ENCODE peak calls at places on chromosome 18, in eight cellular contexts. Z is CD8-positive, alpha-beta T cell; P is fibroblast of mammary gland; D is prostate gland; Q is cardiac muscle cell; B is astrocyte of the spinal cord; F is right lobe of liver; J is left lung. Y is an unnamed sample.

GRCh38 chr18:59779979-59780378 is 82.8 kb upstream of the CCBE1 start:
- DNase-seq in Z (no peak), P (peak), D (no peak), Q (peak), B (peak), F (no peak), J (no peak), Y (no peak)

GRCh38 chr18:10453885-10454772 is at the start of gene APCDD1:
- DNase-seq in Z (no peak), P (no peak), D (peak), Q (peak), B (no peak), F (peak), J (peak), Y (no peak)

GRCh38 chr18:50369672-50370071 is 5.2 kb upstream of the SKA1 start:
- DNase-seq in Z (no peak), P (no peak), D (no peak), Q (no peak), B (no peak), F (no peak), J (no peak), Y (no peak)

GRCh38 chr18:75958683-75959082 is 531.2 kb upstream of the SMIM21 start:
- DNase-seq in Z (no peak), P (no peak), D (no peak), Q (no peak), B (no peak), F (no peak), J (no peak), Y (no peak)

GRCh38 chr18:45634454-45634853 is 19.2 kb downstream of the SLC14A2 start:
- DNase-seq in Z (no peak), P (no peak), D (no peak), Q (no peak), B (no peak), F (no peak), J (no peak), Y (no peak)

GRCh38 chr18:35076556-35076955 is 35.3 kb downstream of the MAPRE2 start:
- DNase-seq in Z (no peak), P (peak), D (no peak), Q (peak), B (peak), F (no peak), J (no peak), Y (peak)

GRCh38 chr18:56851774-56852173 is 200.6 kb downstream of the WDR7 start:
- DNase-seq in Z (no peak), P (no peak), D (no peak), Q (no peak), B (no peak), F (no peak), J (no peak), Y (no peak)

GRCh38 chr18:57697434-57697833 is 75.8 kb upstream of the NARS1 start:
- DNase-seq in Z (no peak), P (no peak), D (no peak), Q (no peak), B (no peak), F (no peak), J (no peak), Y (no peak)

GRCh38 chr18:21179590-21180220 is 62.3 kb upstream of the GREB1L start:
- DNase-seq in Z (peak), P (peak), D (peak), Q (peak), B (peak), F (no peak), J (no peak), Y (no peak)

GRCh38 chr18:58230438-58231179 is 186.6 kb downstream of the NEDD4L start:
- DNase-seq in Z (no peak), P (peak), D (peak), Q (no peak), B (no peak), F (peak), J (no peak), Y (no peak)

GRCh38 chr18:74901347-74902169 is 303.9 kb downstream of the ZNF407 start:
- DNase-seq in Z (no peak), P (no peak), D (no peak), Q (peak), B (no peak), F (no peak), J (no peak), Y (no peak)

GRCh38 chr18:33720133-33720532 is 142.1 kb downstream of the ASXL3 start:
- DNase-seq in Z (no peak), P (peak), D (no peak), Q (peak), B (peak), F (no peak), J (no peak), Y (no peak)

GRCh38 chr18:24837065-24837464 is 376.6 kb downstream of the HRH4 start:
- DNase-seq in Z (no peak), P (peak), D (no peak), Q (peak), B (no peak), F (no peak), J (no peak), Y (peak)

GRCh38 chr18:74804677-74805076 is 207.0 kb downstream of the ZNF407 start:
- DNase-seq in Z (no peak), P (no peak), D (no peak), Q (no peak), B (no peak), F (no peak), J (no peak), Y (no peak)

GRCh38 chr18:62973689-62974088 is 258.3 kb downstream of the PHLPP1 start:
- DNase-seq in Z (no peak), P (no peak), D (no peak), Q (no peak), B (no peak), F (no peak), J (no peak), Y (no peak)

GRCh38 chr18:35334821-35335220 is 9.4 kb downstream of the ZNF24 start:
- DNase-seq in Z (no peak), P (peak), D (no peak), Q (peak), B (peak), F (no peak), J (no peak), Y (no peak)

GRCh38 chr18:41347057-41347456 is 608.0 kb upstream of the PIK3C3 start:
- DNase-seq in Z (no peak), P (no peak), D (no peak), Q (peak), B (peak), F (no peak), J (no peak), Y (no peak)

GRCh38 chr18:59907172-59907571 is 7.4 kb downstream of the PMAIP1 start:
- DNase-seq in Z (no peak), P (peak), D (no peak), Q (no peak), B (no peak), F (no peak), J (no peak), Y (no peak)

GRCh38 chr18:26419746-26420145 is 128.6 kb downstream of the KCTD1 start:
- DNase-seq in Z (no peak), P (no peak), D (no peak), Q (peak), B (peak), F (no peak), J (no peak), Y (no peak)

GRCh38 chr18:13809521-13810252 is 14.3 kb upstream of the MC5R start:
- DNase-seq in Z (no peak), P (no peak), D (no peak), Q (no peak), B (no peak), F (no peak), J (no peak), Y (no peak)

GRCh38 chr18:75548353-75548752 is 120.8 kb upstream of the SMIM21 start:
- DNase-seq in Z (no peak), P (no peak), D (no peak), Q (peak), B (no peak), F (no peak), J (no peak), Y (no peak)

GRCh38 chr18:60987963-60988362 is 345.3 kb upstream of the CDH20 start:
- DNase-seq in Z (no peak), P (peak), D (no peak), Q (peak), B (peak), F (no peak), J (no peak), Y (no peak)

GRCh38 chr18:9743200-9744016 is 35.3 kb downstream of the RAB31 start:
- DNase-seq in Z (no peak), P (peak), D (no peak), Q (peak), B (peak), F (peak), J (no peak), Y (peak)

GRCh38 chr18:48771641-48772380 is 179.0 kb downstream of the SMAD7 start:
- DNase-seq in Z (no peak), P (no peak), D (peak), Q (no peak), B (no peak), F (no peak), J (no peak), Y (peak)

GRCh38 chr18:67771271-67771670 is 254.8 kb upstream of the DSEL start:
- DNase-seq in Z (no peak), P (peak), D (no peak), Q (peak), B (peak), F (no peak), J (no peak), Y (no peak)

GRCh38 chr18:49277395-49278036 is 182.9 kb downstream of the DYM start:
- DNase-seq in Z (no peak), P (peak), D (no peak), Q (peak), B (peak), F (no peak), J (no peak), Y (no peak)

GRCh38 chr18:37430346-37431076 is 135.1 kb downstream of the CELF4 start:
- DNase-seq in Z (no peak), P (no peak), D (no peak), Q (no peak), B (no peak), F (no peak), J (no peak), Y (no peak)

GRCh38 chr18:48643262-48643661 is 104.4 kb downstream of the CTIF start:
- DNase-seq in Z (no peak), P (no peak), D (no peak), Q (no peak), B (no peak), F (no peak), J (no peak), Y (no peak)

GRCh38 chr18:60936101-60936500 is 397.1 kb upstream of the CDH20 start:
- DNase-seq in Z (no peak), P (no peak), D (no peak), Q (peak), B (no peak), F (no peak), J (no peak), Y (no peak)

GRCh38 chr18:59455728-59456276 is 96.7 kb upstream of the LMAN1 start:
- DNase-seq in Z (no peak), P (no peak), D (no peak), Q (no peak), B (no peak), F (peak), J (no peak), Y (no peak)

GRCh38 chr18:7958897-7959146 is 391.7 kb downstream of the PTPRM start:
- DNase-seq in Z (no peak), P (no peak), D (no peak), Q (no peak), B (no peak), F (no peak), J (no peak), Y (no peak)

GRCh38 chr18:21085579-21086161 is 25.9 kb downstream of the ROCK1 start:
- DNase-seq in Z (no peak), P (no peak), D (no peak), Q (no peak), B (no peak), F (no peak), J (no peak), Y (no peak)

GRCh38 chr18:6729247-6730091 is at the start of gene ARHGAP28:
- DNase-seq in Z (no peak), P (peak), D (peak), Q (peak), B (peak), F (peak), J (peak), Y (peak)

GRCh38 chr18:6732952-6733351 is 3.4 kb downstream of the ARHGAP28 start:
- DNase-seq in Z (no peak), P (no peak), D (no peak), Q (no peak), B (no peak), F (no peak), J (no peak), Y (no peak)

GRCh38 chr18:6728809-6729246 is 688 bp upstream of the ARHGAP28 start:
- DNase-seq in Z (no peak), P (no peak), D (peak), Q (no peak), B (no peak), F (no peak), J (no peak), Y (no peak)

GRCh38 chr18:6728318-6728717 is 1.2 kb upstream of the ARHGAP28 start:
- DNase-seq in Z (no peak), P (no peak), D (no peak), Q (no peak), B (no peak), F (no peak), J (no peak), Y (no peak)

DNA sequence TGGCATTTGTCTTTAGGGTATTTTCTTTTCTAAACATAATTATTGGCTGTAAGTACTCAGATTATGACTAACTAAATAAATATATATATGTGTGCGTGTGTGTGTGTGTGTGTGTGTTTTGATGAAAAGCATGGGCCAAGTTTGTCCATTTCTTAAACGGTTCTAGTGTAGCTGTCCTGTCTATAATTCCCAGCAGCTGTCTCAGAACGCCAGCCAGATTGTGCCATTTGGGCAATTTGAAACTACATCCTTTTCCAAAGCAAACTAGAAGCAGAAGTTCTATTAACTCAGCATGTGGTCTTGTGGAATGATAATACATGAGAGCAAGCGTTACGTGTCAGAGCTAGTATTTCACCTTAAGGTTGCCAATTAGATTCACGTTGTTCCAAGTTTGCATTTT is 1.7 kb downstream of the ARHGAP28 start:
- DNase-seq in Z (no peak), P (peak), D (peak), Q (peak), B (peak), F (no peak), J (no peak), Y (no peak)
- H3K4me3 ChIP-seq in Z (no peak), P (no peak), D (peak), Q (peak), B (peak), F (no peak), J (no peak), Y (no peak)

GRCh38 chr18:23710068-23710527 is 20.8 kb downstream of the LAMA3 start:
- DNase-seq in Z (no peak), P (peak), D (no peak), Q (peak), B (peak), F (no peak), J (no peak), Y (peak)
- TF ChIP-seq CTCF in Z (no peak), P (no peak), D (no peak), Q (no peak), B (no peak), F (no peak), J (no peak), Y (no peak)

GRCh38 chr18:42412896-42413295 is 457.9 kb downstream of the PIK3C3 start:
- DNase-seq in Z (no peak), P (peak), D (no peak), Q (peak), B (peak), F (no peak), J (no peak), Y (no peak)
- H3K4me3 ChIP-seq in Z (no peak), P (no peak), D (no peak), Q (no peak), B (no peak), F (no peak), J (no peak), Y (no peak)

GRCh38 chr18:80196528-80197320 is 50.6 kb downstream of the PARD6G start:
- DNase-seq in Z (no peak), P (peak), D (no peak), Q (peak), B (peak), F (no peak), J (no peak), Y (peak)
- TF ChIP-seq CTCF in Z (no peak), P (no peak), D (no peak), Q (no peak), B (no peak), F (no peak), J (no peak), Y (no peak)

Y was measured in retinal pigment epithelial cell.